ENCODE peak calls at places on chromosomes 4 and X, in four cellular contexts. R is GM12878, E is K562, K is HepG2. H is an unnamed sample.

GRCh38 chr4:168664242-168664897 is 167.5 kb downstream of the PALLD start:
- DNase-seq in E (no peak), R (no peak), K (no peak), H (no peak)

GRCh38 chr4:84985952-84986351 is 19.5 kb upstream of the WDFY3 start:
- DNase-seq in R (no peak), K (peak), E (no peak), H (no peak)

GRCh38 chrX:110359273-110359672 is 625 bp downstream of the RTL9 start:
- DNase-seq in K (no peak), R (no peak), E (no peak), H (no peak)

GRCh38 chrX:48958635-48959094 is 1.3 kb upstream of the OTUD5 start:
- DNase-seq in R (no peak), K (peak), E (no peak), H (no peak)

GRCh38 chr4:25448379-25449109 is 71.5 kb downstream of the ANAPC4 start:
- DNase-seq in E (no peak), K (no peak), R (no peak), H (no peak)

GRCh38 chr4:118173956-118174355 is 139.7 kb downstream of the NDST3 start:
- DNase-seq in E (no peak), K (no peak), R (no peak), H (no peak)

GRCh38 chr4:94929696-94930095 is 171.9 kb downstream of the BMPR1B start:
- DNase-seq in K (no peak), R (no peak), E (no peak), H (no peak)

GRCh38 chr4:186699298-186699697 is 24.4 kb downstream of the FAT1 start:
- DNase-seq in R (no peak), K (peak), E (no peak), H (no peak)

GRCh38 chr4:7060346-7061150 is 7.3 kb downstream of the GRPEL1 start:
- DNase-seq in E (no peak), K (no peak), R (no peak), H (no peak)

GRCh38 chrX:115892787-115893671 is 277.5 kb upstream of the AGTR2 start:
- DNase-seq in R (peak), E (peak), K (peak), H (peak)

GRCh38 chr4:11632015-11632414 is 203.3 kb upstream of the HS3ST1 start:
- DNase-seq in R (no peak), K (no peak), E (no peak), H (no peak)

GRCh38 chr4:11632488-11632887 is 203.8 kb upstream of the HS3ST1 start:
- DNase-seq in R (no peak), E (no peak), K (no peak), H (no peak)

GRCh38 chr4:11633435-11633834 is 204.7 kb upstream of the HS3ST1 start:
- DNase-seq in R (no peak), E (no peak), K (no peak), H (no peak)

GRCh38 chr4:11635336-11635735 is 206.6 kb upstream of the HS3ST1 start:
- DNase-seq in E (no peak), R (no peak), K (no peak), H (no peak)

GRCh38 chr4:11634283-11634682 is 205.6 kb upstream of the HS3ST1 start:
- DNase-seq in E (no peak), K (no peak), R (no peak), H (no peak)
- TF ChIP-seq ATF2 in E (no peak), K (no peak), R (no peak), H (no peak)

GRCh38 chr4:148790691-148791090 is 348.5 kb upstream of the NR3C2 start:
- DNase-seq in K (no peak), E (no peak), R (no peak), H (no peak)

GRCh38 chr4:148790246-148790645 is 348.0 kb upstream of the NR3C2 start:
- DNase-seq in E (no peak), R (no peak), K (no peak), H (no peak)

GRCh38 chr4:148787831-148788477 is 345.7 kb upstream of the NR3C2 start:
- DNase-seq in R (no peak), K (no peak), E (no peak), H (no peak)

GRCh38 chr4:148786699-148787098 is 344.5 kb upstream of the NR3C2 start:
- DNase-seq in R (no peak), K (no peak), E (no peak), H (no peak)

DNA sequence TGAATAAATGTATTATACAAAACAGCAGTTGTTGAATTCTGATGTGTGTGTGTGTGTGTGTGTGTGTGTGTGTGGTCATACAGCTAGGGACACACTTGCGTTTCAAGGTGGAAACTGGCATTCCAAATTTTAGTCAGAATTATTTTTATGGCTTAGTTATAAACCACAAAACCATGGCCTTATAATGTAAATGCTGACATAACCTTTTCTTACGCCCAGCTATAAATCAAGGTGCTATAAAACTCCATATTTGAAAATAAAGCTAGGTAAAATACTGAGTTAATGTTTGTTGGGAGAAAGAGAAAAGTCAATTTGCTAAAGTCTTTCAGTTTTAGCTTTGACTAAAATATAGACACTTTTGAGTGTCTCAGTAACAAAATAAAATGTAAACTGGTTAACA is 345.1 kb upstream of the NR3C2 start:
- DNase-seq in E (no peak), R (no peak), K (no peak), H (no peak)
- TF ChIP-seq CREM in E (no peak), R (no peak), K (no peak), H (no peak)

DNA sequence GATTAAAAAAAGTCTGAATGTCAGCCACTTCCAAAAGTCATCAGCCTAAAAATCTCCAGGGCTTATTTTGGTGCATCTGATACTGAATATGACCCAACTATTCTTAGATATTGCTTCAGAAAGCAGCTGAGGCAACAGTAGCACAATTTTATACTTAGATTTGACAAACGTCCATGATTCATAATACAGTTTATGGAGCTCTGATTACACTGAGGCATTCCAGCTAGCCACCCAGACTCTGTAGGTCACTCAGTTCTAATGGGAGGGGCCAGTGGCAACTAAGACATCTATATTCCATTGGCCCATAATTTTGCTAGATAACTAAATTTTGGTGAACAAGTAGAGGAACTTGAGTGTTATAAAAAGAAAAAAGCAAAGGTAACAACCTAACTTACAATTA is 10.3 kb downstream of the SPATA4 start:
- DNase-seq in R (no peak), K (no peak), E (no peak), H (no peak)
- TF ChIP-seq ATF2 in R (no peak), K (no peak), E (no peak), H (no peak)

DNA sequence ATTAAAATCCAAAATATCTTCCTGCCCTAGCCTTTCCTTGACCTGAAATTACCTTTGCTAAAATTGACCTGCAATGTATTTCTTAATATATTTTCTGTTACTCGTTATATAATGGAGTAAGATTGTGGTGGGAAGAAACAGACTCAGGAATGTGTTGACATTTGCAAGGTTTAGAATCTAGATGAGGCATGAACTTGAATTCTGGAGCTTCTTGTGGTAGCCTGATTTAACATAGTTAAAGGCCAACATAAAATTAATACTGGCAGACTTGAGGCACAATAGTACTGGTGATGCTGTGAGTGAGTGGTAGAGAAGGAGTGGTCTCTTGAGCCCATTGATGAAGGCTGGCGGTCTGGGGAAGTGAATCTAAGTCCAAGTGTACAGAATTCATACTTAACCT is 197.9 kb upstream of the SPRY1 start:
- DNase-seq in K (no peak), R (no peak), E (no peak), H (no peak)
- TF ChIP-seq CREM in K (no peak), R (no peak), E (no peak), H (no peak)

GRCh38 chr4:140756292-140757219 is at the start of gene TBC1D9:
- DNase-seq in R (peak), K (peak), E (no peak), H (peak)

GRCh38 chr4:140754918-140755810 is 1.0 kb downstream of the TBC1D9 start:
- DNase-seq in K (no peak), R (no peak), E (no peak), H (no peak)

GRCh38 chr4:140757220-140757607 is 1.0 kb upstream of the TBC1D9 start:
- DNase-seq in K (no peak), E (no peak), R (no peak), H (no peak)

GRCh38 chr4:140752669-140753068 is 3.5 kb downstream of the TBC1D9 start:
- DNase-seq in R (no peak), K (no peak), E (no peak), H (no peak)

DNA sequence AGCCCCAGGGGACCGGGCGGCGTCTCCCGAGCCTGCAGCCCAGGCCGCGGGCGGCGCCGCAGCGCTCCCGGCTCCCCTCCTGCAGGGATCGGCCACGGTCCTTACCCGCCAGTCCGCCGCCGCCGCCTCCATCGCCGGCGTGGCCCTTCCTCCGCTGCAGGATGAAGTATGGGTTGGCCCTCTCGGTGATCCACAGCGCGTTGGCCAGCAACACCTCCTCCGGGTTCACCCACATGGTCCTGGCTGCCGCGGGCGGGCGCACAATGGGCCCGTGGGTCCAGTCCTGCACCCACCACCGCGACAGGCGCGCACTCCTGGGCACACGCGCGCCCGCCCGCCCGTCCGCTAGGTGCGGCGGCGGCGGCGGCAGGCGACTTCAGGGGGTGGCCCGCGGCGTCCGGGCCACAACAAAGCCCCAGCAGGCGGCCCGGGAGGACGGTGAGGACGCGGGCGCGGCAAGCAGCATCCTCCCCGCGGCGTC is 334 bp downstream of the TBC1D9 start:
- DNase-seq in E (no peak), R (no peak), K (no peak), H (peak)
- TF ChIP-seq ATF2 in E (no peak), R (no peak), K (no peak), H (no peak)

GRCh38 chrX:70138622-70139021 is 5.4 kb downstream of the IGBP1 start:
- DNase-seq in R (no peak), E (no peak), K (no peak), H (no peak)

GRCh38 chrX:70141373-70141772 is 8.1 kb downstream of the IGBP1 start:
- DNase-seq in R (no peak), K (no peak), E (no peak), H (no peak)

GRCh38 chrX:70134116-70134477 is 850 bp downstream of the IGBP1 start:
- DNase-seq in K (peak), E (peak), R (no peak), H (no peak)

GRCh38 chrX:70139736-70140135 is 6.5 kb downstream of the IGBP1 start:
- DNase-seq in R (no peak), E (no peak), K (no peak), H (no peak)
- TF ChIP-seq CREM in R (no peak), E (no peak), K (no peak), H (no peak)

GRCh38 chr4:56976878-56977320 is 507 bp downstream of the NOA1 start:
- DNase-seq in R (no peak), E (peak), K (peak), H (peak)
- TF ChIP-seq ATF2 in R (no peak), E (no peak), K (no peak), H (no peak)

DNA sequence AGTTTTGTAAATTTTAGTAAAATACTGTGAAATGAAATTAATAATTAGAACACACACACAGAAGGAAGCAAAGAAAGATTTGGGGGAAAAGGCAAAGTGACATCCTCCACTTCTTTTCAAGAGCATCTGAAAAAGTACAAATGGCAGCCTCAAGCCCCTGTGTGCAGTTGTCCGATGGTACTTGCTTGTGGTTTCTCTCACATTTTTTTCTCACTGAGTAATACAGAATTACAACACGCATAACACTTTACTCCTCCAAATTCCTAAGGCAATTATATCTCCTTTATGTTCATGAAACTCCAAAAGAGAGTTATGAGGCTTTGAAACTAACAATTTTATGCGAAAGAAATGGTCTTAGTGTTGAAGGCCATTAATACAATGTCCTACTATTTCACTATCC is 229.1 kb upstream of the ETNPPL start:
- DNase-seq in R (no peak), E (no peak), K (no peak), H (no peak)
- TF ChIP-seq CREM in R (no peak), E (no peak), K (no peak), H (no peak)

GRCh38 chr4:27000820-27001219 is 140.2 kb downstream of the STIM2 start:
- DNase-seq in K (no peak), E (no peak), R (no peak), H (no peak)

GRCh38 chr4:27001398-27002164 is 140.9 kb downstream of the STIM2 start:
- DNase-seq in E (no peak), K (no peak), R (no peak), H (peak)

GRCh38 chr4:26999689-27000088 is 139.0 kb downstream of the STIM2 start:
- DNase-seq in E (no peak), R (no peak), K (no peak), H (no peak)

GRCh38 chr4:26996745-26997144 is 136.1 kb downstream of the STIM2 start:
- DNase-seq in K (no peak), R (no peak), E (no peak), H (no peak)

DNA sequence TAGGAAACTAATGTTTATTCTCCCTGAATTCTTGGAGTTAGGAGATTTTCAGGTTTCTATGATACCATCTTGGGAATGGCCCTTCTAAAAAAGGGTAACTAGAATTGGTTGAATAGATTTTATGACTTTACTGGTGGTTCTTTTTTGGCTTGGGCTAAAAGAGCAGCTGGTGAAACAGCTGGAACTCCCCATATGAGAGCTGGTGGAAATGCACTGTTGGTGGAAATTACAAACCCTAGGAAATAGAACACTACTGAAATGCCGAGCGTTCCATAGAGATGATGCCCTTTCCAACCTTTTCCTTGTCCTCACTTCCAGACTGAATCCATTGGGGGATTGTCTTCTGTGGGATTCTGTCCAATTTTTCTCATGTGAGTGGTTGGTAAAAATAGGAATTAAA is 139.5 kb downstream of the STIM2 start:
- DNase-seq in R (no peak), K (no peak), E (no peak), H (no peak)
- TF ChIP-seq ATF2 in R (no peak), K (no peak), E (no peak), H (no peak)